ENCODE peak calls at places on chromosomes 12 and 14, in eight cellular contexts. Z is HCT116, L is right atrium auricular region, K is heart left ventricle, F is keratinocyte, Q is astrocyte, Y is tibial artery, D is MM.1S. W is an unnamed sample.

GRCh38 chr12:617304-617915 is 45.8 kb downstream of the NINJ2 start:
- DNase-seq in Q (no peak), D (no peak), Y (peak; percentile 42), L (peak; percentile 85), Z (no peak), F (no peak), K (peak; percentile 73), W (no peak)

GRCh38 chr12:119649202-119649808 is 18.6 kb upstream of the PRKAB1 start:
- DNase-seq in Q (no peak), F (no peak), D (no peak), Y (no peak), L (no peak), K (no peak), Z (no peak), W (no peak)

GRCh38 chr12:79982371-79983062 is 47.6 kb upstream of the PPP1R12A start:
- DNase-seq in D (no peak), K (no peak), Z (no peak), L (no peak), Q (peak; percentile 51), F (no peak), Y (no peak), W (no peak)

GRCh38 chr14:105305350-105305749 is 4.5 kb upstream of the BRF1 start:
- DNase-seq in K (no peak), Y (no peak), F (no peak), Q (no peak), L (no peak), D (no peak), Z (no peak), W (no peak)

GRCh38 chr14:94423465-94424056 is 29.0 kb downstream of the SERPINA11 start:
- DNase-seq in K (peak; percentile 49), L (peak; percentile 74), D (peak; percentile 25), Z (peak; percentile 75), Q (peak; percentile 27), Y (peak; percentile 58), F (peak; percentile 41), W (no peak)

GRCh38 chr14:93543766-93544165 is 113.0 kb downstream of the UNC79 start:
- DNase-seq in K (no peak), D (peak; percentile 27), F (no peak), Q (no peak), Z (peak; percentile 19), Y (no peak), L (no peak), W (no peak)

GRCh38 chr12:119415714-119416113 is 81.2 kb downstream of the CCDC60 start:
- DNase-seq in F (no peak), Z (no peak), L (no peak), Y (no peak), Q (no peak), D (no peak), K (no peak), W (no peak)

GRCh38 chr12:118058881-118059644 is 1.9 kb downstream of the WSB2 start:
- DNase-seq in D (no peak), F (no peak), K (no peak), Y (no peak), Z (no peak), Q (peak; percentile 75), L (no peak), W (no peak)

GRCh38 chr12:28308891-28309290 is 118.6 kb downstream of the CCDC91 start:
- DNase-seq in D (no peak), L (no peak), Q (peak; percentile 42), Z (no peak), Y (no peak), K (no peak), F (no peak), W (no peak)

GRCh38 chr12:34288963-34289345 is 266.7 kb downstream of the ALG10 start:
- DNase-seq in Q (no peak), L (no peak), K (no peak), D (no peak), Z (no peak), Y (no peak), F (no peak), W (no peak)

GRCh38 chr14:68397827-68398226 is 395.0 kb downstream of the ZFP36L1 start:
- DNase-seq in L (no peak), Y (no peak), D (no peak), F (no peak), Q (peak; percentile 76), Z (no peak), K (no peak), W (peak; percentile 73)

GRCh38 chr14:78983126-78983525 is 813.0 kb downstream of the NRXN3 start:
- DNase-seq in K (no peak), Q (peak; percentile 85), F (no peak), Z (no peak), D (no peak), L (no peak), Y (no peak), W (no peak)

GRCh38 chr12:114691810-114692557 is 8.0 kb upstream of the TBX3 start:
- DNase-seq in K (no peak), F (no peak), Q (no peak), D (no peak), Y (no peak), L (no peak), Z (no peak), W (no peak)

GRCh38 chr14:80425686-80426085 is 214.4 kb upstream of the DIO2 start:
- DNase-seq in L (no peak), D (no peak), Q (peak; percentile 100), F (peak; percentile 87), Y (no peak), K (no peak), Z (peak; percentile 18), W (peak; percentile 93)

GRCh38 chr14:89912667-89913211 is 41.8 kb downstream of the EFCAB11 start:
- DNase-seq in D (no peak), L (no peak), F (peak; percentile 57), K (no peak), Y (peak; percentile 52), Z (no peak), Q (peak; percentile 98), W (peak; percentile 98)

GRCh38 chr12:7217475-7218069 is 28.1 kb downstream of the PEX5 start:
- DNase-seq in L (no peak), D (no peak), F (no peak), K (no peak), Z (no peak), Y (no peak), Q (no peak), W (no peak)

GRCh38 chr12:91139981-91140659 is 28.8 kb upstream of the LUM start:
- DNase-seq in D (no peak), F (no peak), Z (no peak), Q (peak; percentile 85), Y (no peak), L (no peak), K (no peak), W (peak; percentile 97)

GRCh38 chr12:26857465-26858176 is 24.6 kb upstream of the ITPR2 start:
- DNase-seq in Q (no peak), D (no peak), F (no peak), Z (no peak), K (no peak), Y (no peak), L (no peak), W (no peak)

GRCh38 chr14:55129086-55129427 is at the start of gene LGALS3:
- DNase-seq in K (peak; percentile 84), Y (peak; percentile 81), D (peak; percentile 48), Z (no peak), L (peak; percentile 79), F (no peak), Q (no peak), W (no peak)
- H3K4me3 ChIP-seq in K (peak within 1 kb of the TSS; percentile 95), Y (peak within 1 kb of the TSS; percentile 90), D (peak within 1 kb of the TSS; percentile 63), Z (peak within 1 kb of the TSS; percentile 80), L (peak within 1 kb of the TSS; percentile 83), F (peak within 1 kb of the TSS; percentile 96), Q (peak within 1 kb of the TSS; percentile 76), W (peak within 1 kb of the TSS; percentile 83)

DNA sequence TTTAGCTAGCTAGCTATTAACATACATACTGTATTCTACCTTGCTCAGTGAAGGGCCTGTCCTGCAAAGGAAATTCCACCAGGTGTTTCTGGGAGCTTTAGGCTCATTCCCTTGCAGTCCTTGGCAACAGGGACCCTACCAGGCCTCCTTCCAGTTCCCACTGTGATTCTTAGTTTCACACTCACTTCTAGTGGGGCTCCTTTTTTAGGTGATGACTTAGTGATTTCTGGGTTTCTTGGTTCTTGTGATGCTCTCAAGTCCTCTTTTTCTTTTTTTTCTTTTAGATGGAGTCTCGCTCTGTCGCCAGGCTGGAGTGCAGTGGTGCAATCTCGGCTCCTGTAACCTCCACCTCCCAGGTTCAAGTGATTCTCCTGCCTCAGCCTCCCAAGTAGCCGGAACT is 10.4 kb upstream of the STRN3 start:
- DNase-seq in Y (no peak), K (no peak), Z (no peak), F (no peak), L (no peak), Q (no peak), D (no peak), W (no peak)
- TF ChIP-seq CTCF in Y (no peak), K (no peak), Z (no peak), F (no peak), L (no peak), Q (no peak), D (no peak), W (no peak)

DNA sequence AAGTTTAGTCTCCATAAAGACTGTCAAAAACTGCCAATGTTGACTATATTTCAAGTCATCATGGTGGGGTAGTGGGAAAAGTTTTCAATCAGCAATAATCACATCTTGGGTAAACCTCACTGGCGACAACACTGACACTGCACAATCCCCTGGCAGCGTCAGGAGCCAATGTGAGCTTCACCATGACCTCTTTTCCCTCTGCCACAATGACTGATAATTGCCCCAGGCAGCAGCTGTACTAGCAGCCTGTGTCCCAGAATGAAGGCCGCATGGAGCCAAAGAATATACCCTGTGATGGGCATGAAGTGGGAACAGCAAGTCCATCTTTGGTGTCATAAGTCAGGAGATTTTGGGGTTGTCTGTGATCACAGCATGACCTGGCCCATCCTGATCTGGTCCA is 5.3 kb downstream of the MMAB start:
- DNase-seq in K (no peak), Z (no peak), L (no peak), F (no peak), D (no peak), Q (no peak), Y (no peak), W (no peak)
- H3K36me3 ChIP-seq in K (peaks cover 60% of the 10 kb centered on the region), Z (no peaks in the 10 kb centered on the region), L (peaks cover 25% of the 10 kb centered on the region), F (peaks cover 20% of the 10 kb centered on the region), D (no peaks in the 10 kb centered on the region), Q (peaks cover 8% of the 10 kb centered on the region), Y (peaks cover 58% of the 10 kb centered on the region), W (peaks cover 1% of the 10 kb centered on the region)

GRCh38 chr12:22332191-22332590 is 2.3 kb downstream of the ST8SIA1 start:
- DNase-seq in Q (no peak), K (no peak), Y (no peak), F (no peak), D (no peak), Z (no peak), L (no peak), W (no peak)

GRCh38 chr12:22333751-22334695 is 484 bp downstream of the ST8SIA1 start:
- DNase-seq in Y (peak; percentile 21), L (no peak), D (no peak), Z (no peak), F (no peak), K (no peak), Q (no peak), W (no peak)

GRCh38 chr12:22334696-22335290 is at the start of gene ST8SIA1:
- DNase-seq in Q (no peak), L (no peak), F (no peak), K (peak; percentile 53), Y (peak; percentile 28), Z (no peak), D (peak; percentile 40), W (no peak)

DNA sequence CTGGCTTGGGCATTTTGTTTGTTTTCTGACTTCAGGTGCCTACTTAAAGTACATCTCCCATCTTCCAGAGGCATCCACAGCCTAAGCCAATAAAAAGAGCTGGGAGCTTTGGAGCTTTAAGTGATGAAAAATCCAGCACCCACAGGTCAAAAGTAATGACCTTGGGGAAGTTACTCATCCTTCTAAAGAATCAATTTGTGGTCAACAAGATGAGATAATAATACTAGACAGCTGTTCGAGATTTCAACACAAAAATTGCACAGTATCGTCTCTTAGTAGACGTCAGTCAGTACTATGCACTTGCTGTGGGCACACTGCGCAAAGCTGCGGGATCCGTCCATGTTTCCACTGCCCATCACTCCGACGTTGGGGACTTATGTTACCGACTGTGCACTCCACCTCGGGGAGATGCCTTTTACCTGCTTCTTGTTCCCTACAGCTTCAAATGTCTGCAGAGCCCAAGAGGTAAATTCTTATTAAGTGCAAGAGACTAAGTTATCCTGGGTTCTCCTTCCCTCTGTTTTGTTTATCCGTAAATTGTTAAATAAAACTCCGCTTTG is 1.2 kb downstream of the ST8SIA1 start:
- DNase-seq in K (no peak), Z (no peak), L (no peak), F (no peak), Q (peak; percentile 41), D (no peak), Y (no peak), W (peak; percentile 19)
- H3K4me3 ChIP-seq in K (peak overlapping the region; percentile 71), Z (no peak overlapping the region), L (peak overlapping the region; percentile 73), F (peak overlapping the region; percentile 86), Q (no peak overlapping the region), D (no peak overlapping the region), Y (peak overlapping the region; percentile 65), W (no peak overlapping the region)

W was measured in BJ.